ENCODE peak calls at places on chromosomes 7 and 10, in eight cellular contexts. T is stimulated activated CD4-positive, alpha-beta T cell treated with anti-CD3 and anti-CD28 coated beads, Interleukin-1b, Interleukin-23, amount 100 ng/mL, for 4 hours; M is iPS-NIHi11; C is astrocyte of the spinal cord; Z is lung; F is HT-29; V is left cardiac atrium; E is activated T-helper 1 cell treated with anti-CD3 and anti-CD28 coated beads, Interleukin-2, amount 50 U/mL, for 16 hours. X is an unnamed sample.
A peak's percentile ranks its signal among the peaks of the same experiment; 100 is the strongest.

GRCh38 chr7:19958309-19958896 is 185.0 kb upstream of the TMEM196 start:
- DNase-seq in T (no peak), M (peak; percentile 12), C (peak; percentile 82), Z (no peak), F (peak; percentile 76), V (no peak), E (no peak), X (no peak)

GRCh38 chr7:155188821-155189599 is 108.7 kb upstream of the INSIG1 start:
- DNase-seq in T (no peak), M (no peak), C (no peak), Z (no peak), F (no peak), V (no peak), E (no peak), X (no peak)

GRCh38 chr10:123568751-123569150 is 97.4 kb upstream of the GPR26 start:
- DNase-seq in T (no peak), M (no peak), C (no peak), Z (no peak), F (no peak), V (no peak), E (no peak), X (no peak)

GRCh38 chr10:133034092-133034491 is 53.6 kb upstream of the ADGRA1 start:
- DNase-seq in T (no peak), M (no peak), C (no peak), Z (no peak), F (no peak), V (no peak), E (no peak), X (no peak)

GRCh38 chr7:51354434-51354833 is 37.8 kb upstream of the COBL start:
- DNase-seq in T (no peak), M (no peak), C (no peak), Z (no peak), F (no peak), V (no peak), E (no peak), X (no peak)

GRCh38 chr7:4754433-4755010 is 20.9 kb upstream of the AP5Z1 start:
- DNase-seq in T (no peak), M (no peak), C (no peak), Z (no peak), F (no peak), V (no peak), E (no peak), X (no peak)

GRCh38 chr10:84202349-84202748 is 8.0 kb downstream of the CDHR1 start:
- DNase-seq in T (no peak), M (no peak), C (no peak), Z (no peak), F (no peak), V (no peak), E (no peak), X (no peak)

GRCh38 chr7:45566386-45566785 is 7.8 kb upstream of the ADCY1 start:
- DNase-seq in T (no peak), M (no peak), C (no peak), Z (no peak), F (no peak), V (no peak), E (no peak), X (no peak)

GRCh38 chr7:41065663-41066062 is 637.2 kb downstream of the INHBA start:
- DNase-seq in T (no peak), M (no peak), C (no peak), Z (no peak), F (no peak), V (no peak), E (no peak), X (no peak)

GRCh38 chr7:128247640-128248194 is 6.6 kb downstream of the LEP start:
- DNase-seq in T (no peak), M (no peak), C (peak; percentile 18), Z (no peak), F (peak; percentile 44), V (no peak), E (no peak), X (no peak)

GRCh38 chr7:131108212-131108980 is 219.3 kb upstream of the MKLN1 start:
- DNase-seq in T (no peak), M (no peak), C (peak; percentile 20), Z (no peak), F (peak; percentile 53), V (no peak), E (no peak), X (peak; percentile 41)

GRCh38 chr10:131242007-131242406 is 69.5 kb downstream of the TCERG1L start:
- DNase-seq in T (no peak), M (peak; percentile 66), C (no peak), Z (no peak), F (peak; percentile 57), V (peak; percentile 35), E (no peak), X (peak; percentile 70)

GRCh38 chr10:46554166-46554781 is 2.2 kb downstream of the GPRIN2 start:
- DNase-seq in T (no peak), M (no peak), C (no peak), Z (no peak), F (no peak), V (no peak), E (no peak), X (peak; percentile 1)

GRCh38 chr7:74526780-74527179 is 73.1 kb downstream of the GTF2IRD1 start:
- DNase-seq in T (no peak), M (no peak), C (no peak), Z (no peak), F (no peak), V (no peak), E (no peak), X (no peak)

GRCh38 chr10:3769511-3769910 is 15.5 kb downstream of the KLF6 start:
- DNase-seq in T (no peak), M (no peak), C (no peak), Z (no peak), F (no peak), V (no peak), E (no peak), X (no peak)

GRCh38 chr10:99450624-99451498 is 20.4 kb upstream of the GOT1 start:
- DNase-seq in T (no peak), M (peak; percentile 27), C (no peak), Z (no peak), F (no peak), V (no peak), E (no peak), X (no peak)

GRCh38 chr7:22853674-22854157 is 31.1 kb upstream of the TOMM7 start:
- DNase-seq in T (no peak), M (no peak), C (no peak), Z (no peak), F (no peak), V (peak; percentile 53), E (no peak), X (no peak)

GRCh38 chr10:4141471-4141870 is 356.5 kb upstream of the KLF6 start:
- DNase-seq in T (no peak), M (peak; percentile 28), C (peak; percentile 28), Z (no peak), F (no peak), V (no peak), E (no peak), X (peak; percentile 19)

GRCh38 chr10:124152139-124152780 is 58.9 kb upstream of the CHST15 start:
- DNase-seq in T (no peak), M (peak; percentile 67), C (peak; percentile 81), Z (peak; percentile 55), F (peak; percentile 81), V (peak; percentile 70), E (no peak), X (no peak)

GRCh38 chr7:128405345-128406146 is 4.2 kb downstream of the IMPDH1 start:
- DNase-seq in T (peak; percentile 59), M (peak; percentile 83), C (no peak), Z (peak; percentile 35), F (peak; percentile 58), V (peak; percentile 67), E (peak; percentile 29), X (peak; percentile 75)

GRCh38 chr10:75086278-75086934 is 25.1 kb upstream of the SAMD8 start:
- DNase-seq in T (no peak), M (no peak), C (no peak), Z (no peak), F (no peak), V (no peak), E (no peak), X (no peak)

GRCh38 chr7:6497994-6498393 is 50.2 kb upstream of the DAGLB start:
- DNase-seq in T (no peak), M (no peak), C (no peak), Z (no peak), F (no peak), V (no peak), E (no peak), X (no peak)

GRCh38 chr7:5625938-5626337 is 155.5 kb downstream of the RNF216 start:
- DNase-seq in T (no peak), M (no peak), C (peak; percentile 86), Z (no peak), F (no peak), V (no peak), E (no peak), X (no peak)

GRCh38 chr10:119409906-119410305 is 132.6 kb downstream of the RGS10 start:
- DNase-seq in T (no peak), M (no peak), C (peak; percentile 51), Z (no peak), F (no peak), V (peak; percentile 89), E (no peak), X (peak; percentile 76)

GRCh38 chr7:108189733-108190388 is 59.7 kb upstream of the LAMB4 start:
- DNase-seq in T (no peak), M (no peak), C (no peak), Z (no peak), F (no peak), V (no peak), E (no peak), X (no peak)